ENCODE peak calls at places on chromosomes 16 and 17, in four cellular contexts. N, P, J and G are unnamed samples.
A peak's percentile ranks its signal among the peaks of the same experiment; 100 is the strongest.

GRCh38 chr17:42484304-42484703 is 25.6 kb downstream of the ATP6V0A1 start:
- DNase-seq in P (no peak), N (no peak), J (peak; percentile 70), G (no peak)

GRCh38 chr17:73985466-73986015 is 217.9 kb upstream of the RPL38 start:
- DNase-seq in P (no peak), J (no peak), N (no peak), G (no peak)

GRCh38 chr16:48330847-48331204 is 54.4 kb downstream of the SIAH1 start:
- DNase-seq in J (no peak), N (no peak), P (no peak), G (no peak)

GRCh38 chr16:75251280-75252048 is at the start of gene BCAR1:
- DNase-seq in P (peak; percentile 92), N (peak; percentile 93), J (no peak), G (peak; percentile 97)

GRCh38 chr17:13107726-13108235 is 90.0 kb upstream of the ELAC2 start:
- DNase-seq in J (no peak), N (no peak), P (no peak), G (no peak)

GRCh38 chr16:90019543-90020259 is 445 bp upstream of the DBNDD1 start:
- DNase-seq in J (no peak), P (peak; percentile 71), N (peak; percentile 70), G (peak; percentile 94)

GRCh38 chr16:11094075-11094593 is 149.8 kb downstream of the CLEC16A start:
- DNase-seq in N (no peak), P (peak; percentile 89), J (peak; percentile 53), G (no peak)

GRCh38 chr16:50304467-50305440 is 38.4 kb downstream of the ADCY7 start:
- DNase-seq in P (no peak), J (no peak), N (no peak), G (peak; percentile 23)

GRCh38 chr16:57601801-57602478 is 26.5 kb upstream of the ADGRG1 start:
- DNase-seq in P (peak; percentile 60), N (no peak), J (peak; percentile 93), G (no peak)

GRCh38 chr17:75749545-75750389 is 15.2 kb downstream of the GALK1 start:
- DNase-seq in J (no peak), N (peak; percentile 91), P (peak; percentile 87), G (peak; percentile 94)

GRCh38 chr16:50530277-50531236 is 17.6 kb upstream of the NKD1 start:
- DNase-seq in N (no peak), J (no peak), P (no peak), G (no peak)

GRCh38 chr17:51435641-51436091 is 175.3 kb downstream of the UTP18 start:
- DNase-seq in N (peak; percentile 79), J (no peak), P (peak; percentile 62), G (peak; percentile 66)

GRCh38 chr16:62927122-62927521 is 890.9 kb upstream of the CDH8 start:
- DNase-seq in P (no peak), J (no peak), N (no peak), G (no peak)

GRCh38 chr17:77151236-77151635 is 10.5 kb downstream of the SEC14L1 start:
- DNase-seq in N (no peak), P (no peak), J (no peak), G (no peak)

GRCh38 chr16:1288813-1289479 is 20.5 kb upstream of the UBE2I start:
- DNase-seq in J (no peak), P (no peak), N (peak; percentile 52), G (no peak)

GRCh38 chr16:25256821-25257503 is 683 bp downstream of the ZKSCAN2 start:
- DNase-seq in P (peak; percentile 50), J (no peak), N (peak; percentile 31), G (peak; percentile 58)

GRCh38 chr17:67229109-67229991 is 15.6 kb downstream of the HELZ start:
- DNase-seq in N (no peak), J (no peak), P (no peak), G (no peak)

GRCh38 chr17:74332763-74333220 is 6.8 kb downstream of the KIF19 start:
- DNase-seq in N (no peak), P (peak; percentile 90), J (no peak), G (no peak)

DNA sequence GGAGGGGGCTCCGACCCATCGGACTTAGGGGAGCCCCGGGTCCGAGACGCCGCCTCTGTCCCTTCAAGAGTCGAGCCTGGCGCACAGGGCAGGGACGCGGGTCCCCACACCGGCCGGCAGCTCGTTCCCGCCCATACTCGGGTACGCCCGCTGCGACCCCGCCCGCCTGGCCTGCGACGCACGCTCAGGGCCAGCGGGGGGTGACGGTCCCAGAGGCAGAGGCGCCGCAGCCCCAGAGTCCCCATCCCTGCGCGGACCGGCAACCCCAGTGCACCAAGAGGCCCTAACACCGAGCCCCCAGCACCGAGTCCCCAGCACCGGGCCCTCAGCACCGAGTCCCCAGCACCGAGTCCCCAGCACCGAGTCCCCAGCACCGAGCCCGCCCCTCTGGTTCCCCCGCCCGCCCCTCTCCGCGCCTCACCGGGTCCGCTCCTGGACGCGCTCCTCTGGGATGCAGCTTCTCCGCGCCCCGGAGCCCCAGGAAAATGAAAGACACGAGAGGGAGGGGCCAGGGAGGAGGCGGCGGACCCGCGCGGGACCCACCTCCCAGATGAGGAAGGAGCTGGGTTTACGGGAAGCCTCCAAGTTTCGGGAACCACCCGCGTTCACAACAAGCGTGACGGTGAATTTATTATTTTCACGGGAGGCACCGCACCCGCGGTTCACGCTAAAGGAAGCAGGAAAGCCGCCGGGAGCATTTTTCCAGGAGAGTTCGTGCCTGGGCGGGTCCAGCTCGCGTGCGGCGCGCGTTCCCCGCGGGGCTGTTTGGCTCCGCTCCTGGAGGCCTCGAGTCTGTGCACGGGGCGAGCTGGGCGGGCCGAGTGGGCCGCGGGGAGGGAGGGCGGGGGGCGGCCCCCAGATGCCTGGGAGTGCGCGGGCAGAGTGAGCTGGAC is at the start of gene SECTM1:
- DNase-seq in J (no peak), N (peak; percentile 50), P (no peak), G (peak; percentile 77)
- TF ChIP-seq USF1 in J (no peak), N (no peak), P (no peak), G (no peak)

GRCh38 chr16:86381491-86381890 is 128.8 kb upstream of the FOXF1 start:
- DNase-seq in J (no peak), N (no peak), P (no peak), G (no peak)
- TF ChIP-seq USF2 in J (no peak), N (no peak), P (no peak), G (no peak)

DNA sequence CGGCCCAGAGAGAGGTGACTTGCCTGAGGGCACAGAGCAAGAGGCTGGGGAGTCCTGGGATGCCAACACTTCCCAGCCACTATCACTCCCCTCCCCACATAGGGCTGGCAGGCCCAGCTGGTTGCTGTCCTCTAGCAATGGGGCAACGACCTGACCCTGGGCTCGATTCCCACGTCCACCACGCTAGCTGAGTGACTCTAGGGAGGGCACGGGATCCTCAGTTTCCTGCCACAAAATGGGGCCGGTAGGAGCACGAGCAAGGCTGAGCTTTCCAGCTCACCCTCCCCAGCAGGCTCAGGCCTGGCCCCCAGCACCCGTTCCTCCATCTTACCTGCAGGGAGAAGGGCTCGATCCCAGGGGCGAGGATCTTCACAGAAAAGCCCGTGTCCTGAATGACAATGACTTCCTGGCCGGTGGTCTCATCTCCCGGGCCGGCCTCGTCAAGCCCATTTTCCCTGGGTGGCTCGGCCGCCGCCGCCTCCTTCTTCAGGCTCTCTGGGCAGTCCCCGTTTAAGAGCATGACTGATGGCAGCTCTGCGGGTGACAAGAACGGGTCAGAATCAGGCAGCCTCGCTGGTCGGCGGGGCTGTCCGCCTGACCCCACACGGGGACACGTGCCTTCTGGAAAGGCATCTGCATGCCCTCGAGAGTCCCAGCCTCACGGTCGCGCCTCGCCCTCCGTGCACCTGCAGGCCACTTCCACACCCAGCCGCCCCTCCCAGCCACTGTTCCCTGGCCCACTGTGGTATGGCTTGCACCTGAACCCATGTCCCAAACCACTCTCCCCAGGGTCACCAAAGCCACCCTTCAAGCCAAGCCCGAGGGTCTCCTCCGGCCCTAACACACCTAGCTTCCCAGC is 7.3 kb downstream of the CLUH start:
- DNase-seq in P (no peak), N (peak; percentile 12), J (no peak), G (peak; percentile 20)
- TF ChIP-seq USF1 in P (no peak), N (no peak), J (no peak), G (no peak)

GRCh38 chr17:27540300-27541105 is 84.3 kb downstream of the KSR1 start:
- DNase-seq in J (no peak), P (no peak), N (no peak), G (no peak)
- TF ChIP-seq USF2 in J (no peak), P (no peak), N (no peak), G (no peak)

DNA sequence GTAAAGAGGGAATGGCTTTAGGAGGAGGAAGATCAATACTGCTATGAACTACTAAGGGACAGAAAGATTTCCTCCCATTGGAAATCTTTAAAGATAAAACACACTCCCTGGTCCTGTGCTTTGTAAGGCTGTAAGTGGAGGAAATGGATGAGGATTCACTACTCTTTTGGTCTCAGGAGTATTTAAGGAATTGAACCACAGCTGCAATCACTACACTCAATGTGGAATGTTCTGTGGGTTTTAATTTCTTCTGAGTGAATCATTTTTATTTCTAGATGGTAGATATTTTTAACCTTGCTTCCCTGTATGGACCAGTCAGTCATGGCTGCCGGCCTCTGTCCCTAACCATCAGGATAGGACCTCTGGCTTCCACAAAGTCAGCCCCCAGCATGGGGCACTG is 65.6 kb downstream of the SDR42E1 start:
- DNase-seq in N (no peak), J (no peak), P (no peak), G (no peak)
- TF ChIP-seq USF1 in N (no peak), J (no peak), P (no peak), G (no peak)

DNA sequence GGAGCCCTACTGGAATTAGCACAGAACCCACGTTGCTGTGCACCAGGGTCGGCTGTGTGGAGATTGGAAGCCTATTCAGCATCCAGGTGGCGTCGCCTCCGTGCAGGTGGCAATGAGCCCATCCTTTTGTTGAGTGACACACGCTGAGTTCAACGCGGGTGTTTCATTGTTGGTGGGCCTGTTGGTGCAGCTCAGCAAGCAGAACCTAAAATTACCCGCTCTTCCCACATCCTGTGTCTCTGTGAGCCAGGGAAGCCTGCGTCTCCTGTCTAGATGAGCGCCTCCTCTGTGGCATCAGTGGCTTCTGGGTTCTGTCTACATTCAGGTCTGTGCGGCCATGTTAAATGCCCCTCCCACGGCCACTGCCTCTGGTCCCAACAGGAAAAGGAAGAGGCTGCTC is 14.5 kb downstream of the CD2BP2 start:
- DNase-seq in N (no peak), P (no peak), J (no peak), G (no peak)
- TF ChIP-seq USF2 in N (no peak), P (no peak), J (no peak), G (no peak)

DNA sequence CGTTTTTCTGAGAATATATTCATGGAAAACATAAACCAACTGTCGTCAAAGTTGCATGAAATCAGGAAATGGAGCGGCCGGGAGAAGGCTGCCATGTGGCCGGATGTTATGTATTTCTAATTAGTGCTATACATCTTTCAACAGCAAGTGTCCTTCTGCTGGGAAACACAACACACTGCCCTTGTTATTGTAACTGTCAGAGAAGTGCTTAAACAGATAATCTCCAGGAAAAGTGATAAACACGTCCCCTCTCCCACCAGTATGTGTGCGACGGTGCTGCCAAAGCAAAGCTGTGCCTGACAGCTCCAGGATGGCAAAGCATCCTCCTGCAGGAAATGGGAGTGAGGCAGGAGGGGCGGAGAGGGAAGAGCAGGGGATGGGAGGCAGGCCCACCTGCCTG is 111.8 kb downstream of the SMG6 start:
- DNase-seq in J (no peak), P (no peak), N (no peak), G (no peak)
- TF ChIP-seq USF1 in J (no peak), P (no peak), N (no peak), G (no peak)

DNA sequence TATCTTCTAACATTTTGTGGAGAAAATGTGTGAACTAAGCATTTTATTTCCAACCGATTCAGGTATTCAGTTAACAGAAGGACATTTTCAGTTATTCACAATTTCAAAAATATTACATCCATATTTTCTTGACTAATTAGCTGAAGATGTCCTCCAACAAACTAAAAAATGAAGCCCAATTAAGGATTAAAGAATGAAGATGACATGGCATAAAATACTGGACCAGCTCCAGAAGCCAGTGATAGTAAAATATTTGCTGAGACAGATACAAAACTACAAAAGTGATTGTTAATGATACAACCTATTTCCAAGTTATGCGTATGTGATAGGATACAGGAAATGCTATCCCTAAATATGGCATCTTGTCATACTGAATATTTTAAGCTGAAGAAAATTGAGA is 48.6 kb downstream of the PMP22 start:
- DNase-seq in N (no peak), P (no peak), J (no peak), G (no peak)
- TF ChIP-seq USF2 in N (no peak), P (no peak), J (no peak), G (no peak)